ENCODE peak calls at places on chromosome 1, in five cellular contexts. J is ascending aorta, A is WTC11, T is suprapubic skin, Y is cardiac fibroblast. U is an unnamed sample.
A peak's percentile ranks its signal among the peaks of the same experiment; 100 is the strongest.

GRCh38 chr1:10457910-10458309 is 8.1 kb downstream of the CORT start:
- DNase-seq in J (no peak), A (no peak), T (no peak), Y (no peak), U (no peak)

GRCh38 chr1:70401974-70402373 is 9.1 kb upstream of the CTH start:
- DNase-seq in J (no peak), A (no peak), T (no peak), Y (no peak), U (no peak)

GRCh38 chr1:41361495-41362356 is 492 bp downstream of the FOXO6 start:
- DNase-seq in J (no peak), A (peak; percentile 25), T (no peak), Y (no peak), U (no peak)

GRCh38 chr1:32933742-32934322 is 30.8 kb downstream of the RNF19B start:
- DNase-seq in J (no peak), A (no peak), T (no peak), Y (peak; percentile 69), U (no peak)

GRCh38 chr1:27618341-27619067 is 14.6 kb upstream of the AHDC1 start:
- DNase-seq in J (no peak), A (no peak), T (no peak), Y (no peak), U (no peak)

GRCh38 chr1:86542626-86543025 is 4.3 kb upstream of the CLCA4 start:
- DNase-seq in J (no peak), A (no peak), T (no peak), Y (no peak), U (no peak)

GRCh38 chr1:194833111-194833510 is 1646.7 kb upstream of the B3GALT2 start:
- DNase-seq in J (no peak), A (no peak), T (no peak), Y (no peak), U (no peak)

GRCh38 chr1:26789612-26789865 is 1.8 kb downstream of the PIGV start:
- DNase-seq in J (no peak), A (no peak), T (no peak), Y (no peak), U (no peak)

GRCh38 chr1:64469977-64470669 is at the start of gene CACHD1:
- DNase-seq in J (no peak), A (peak; percentile 83), T (peak; percentile 87), Y (peak; percentile 84), U (peak; percentile 90)

GRCh38 chr1:29649375-29650040 is 413.2 kb downstream of the PTPRU start:
- DNase-seq in J (no peak), A (no peak), T (peak; percentile 55), Y (no peak), U (peak; percentile 77)

GRCh38 chr1:59298710-59299346 is 1.9 kb downstream of the FGGY start:
- DNase-seq in J (no peak), A (no peak), T (no peak), Y (no peak), U (no peak)

GRCh38 chr1:89022167-89022959 is at the start of gene GBP3:
- DNase-seq in J (no peak), A (no peak), T (no peak), Y (peak; percentile 77), U (no peak)

GRCh38 chr1:52552236-52552504 is 722 bp downstream of the TUT4 start:
- DNase-seq in J (no peak), A (peak; percentile 28), T (no peak), Y (peak; percentile 73), U (no peak)

GRCh38 chr1:224683981-224684380 is 67.9 kb downstream of the CNIH3 start:
- DNase-seq in J (no peak), A (no peak), T (no peak), Y (no peak), U (no peak)

GRCh38 chr1:42957880-42958487 is 684 bp downstream of the SLC2A1 start:
- DNase-seq in J (no peak), A (peak; percentile 48), T (no peak), Y (peak; percentile 64), U (peak; percentile 87)

GRCh38 chr1:46303872-46304326 is 401 bp downstream of the UQCRH start:
- DNase-seq in J (no peak), A (no peak), T (no peak), Y (no peak), U (no peak)

GRCh38 chr1:59026472-59026948 is 242.7 kb upstream of the JUN start:
- DNase-seq in J (no peak), A (no peak), T (no peak), Y (no peak), U (no peak)

GRCh38 chr1:111275079-111275478 is 15.6 kb upstream of the CHIA start:
- DNase-seq in J (no peak), A (no peak), T (peak; percentile 86), Y (peak; percentile 72), U (no peak)

GRCh38 chr1:230226004-230226800 is 159.2 kb downstream of the GALNT2 start:
- DNase-seq in J (no peak), A (no peak), T (no peak), Y (peak; percentile 26), U (peak; percentile 56)

GRCh38 chr1:41711581-41711980 is 207.1 kb downstream of the HIVEP3 start:
- DNase-seq in J (no peak), A (no peak), T (no peak), Y (no peak), U (no peak)

GRCh38 chr1:164638506-164639202 is 79.7 kb downstream of the PBX1 start:
- DNase-seq in J (no peak), A (no peak), T (no peak), Y (no peak), U (no peak)

GRCh38 chr1:53559854-53560571 is 100.8 kb downstream of the DMRTB1 start:
- DNase-seq in J (no peak), A (peak; percentile 3), T (peak; percentile 56), Y (no peak), U (no peak)

GRCh38 chr1:201436461-201436860 is 14.9 kb upstream of the TNNI1 start:
- DNase-seq in J (no peak), A (peak; percentile 72), T (no peak), Y (peak; percentile 22), U (no peak)

DNA sequence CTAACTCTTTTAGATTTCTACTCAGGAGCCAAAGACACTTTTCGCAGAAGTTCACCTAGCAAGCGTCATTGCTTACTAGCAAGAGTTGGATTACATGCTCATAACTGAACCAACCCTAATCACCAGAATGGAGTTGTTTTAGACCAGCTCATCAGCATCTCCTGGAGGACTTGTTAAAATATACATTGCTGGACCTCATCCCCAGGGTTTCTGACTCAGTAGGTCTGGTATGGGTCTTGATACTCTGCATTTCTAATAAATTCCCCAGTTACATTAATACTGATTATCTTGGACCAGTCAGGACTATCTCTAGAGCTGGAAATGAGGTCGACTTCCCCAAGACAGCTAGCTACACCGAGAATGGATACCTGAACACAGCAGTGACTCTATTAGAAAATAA is 9.7 kb upstream of the PRDX6 start:
- DNase-seq in J (no peak), A (no peak), T (no peak), Y (no peak), U (no peak)
- TF ChIP-seq CTCF in J (no peak), A (no peak), T (no peak), Y (no peak), U (no peak)

DNA sequence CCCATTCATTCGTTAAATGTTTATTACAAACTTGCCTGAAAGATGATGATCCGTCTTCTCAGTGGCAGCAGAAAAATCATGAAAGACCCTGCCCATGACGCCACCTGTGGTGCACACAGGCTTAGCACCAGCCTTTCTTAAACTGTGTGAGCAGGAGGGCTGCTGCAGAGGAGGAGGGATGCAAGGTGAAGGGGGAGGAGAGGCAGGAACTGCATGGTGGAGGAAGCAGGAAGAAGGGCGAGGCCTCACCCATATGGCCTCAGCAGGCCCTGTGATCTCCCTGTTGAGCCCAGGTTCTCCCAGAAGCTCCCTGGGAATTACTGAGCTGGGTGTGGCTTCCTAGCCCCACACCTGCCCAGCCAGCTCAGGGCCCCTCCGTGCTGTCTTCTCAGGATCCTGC is 25.0 kb upstream of the RD3 start:
- DNase-seq in J (no peak), A (peak; percentile 36), T (no peak), Y (no peak), U (no peak)
- TF ChIP-seq CTCF in J (no peak), A (no peak), T (no peak), Y (no peak), U (no peak)

DNA sequence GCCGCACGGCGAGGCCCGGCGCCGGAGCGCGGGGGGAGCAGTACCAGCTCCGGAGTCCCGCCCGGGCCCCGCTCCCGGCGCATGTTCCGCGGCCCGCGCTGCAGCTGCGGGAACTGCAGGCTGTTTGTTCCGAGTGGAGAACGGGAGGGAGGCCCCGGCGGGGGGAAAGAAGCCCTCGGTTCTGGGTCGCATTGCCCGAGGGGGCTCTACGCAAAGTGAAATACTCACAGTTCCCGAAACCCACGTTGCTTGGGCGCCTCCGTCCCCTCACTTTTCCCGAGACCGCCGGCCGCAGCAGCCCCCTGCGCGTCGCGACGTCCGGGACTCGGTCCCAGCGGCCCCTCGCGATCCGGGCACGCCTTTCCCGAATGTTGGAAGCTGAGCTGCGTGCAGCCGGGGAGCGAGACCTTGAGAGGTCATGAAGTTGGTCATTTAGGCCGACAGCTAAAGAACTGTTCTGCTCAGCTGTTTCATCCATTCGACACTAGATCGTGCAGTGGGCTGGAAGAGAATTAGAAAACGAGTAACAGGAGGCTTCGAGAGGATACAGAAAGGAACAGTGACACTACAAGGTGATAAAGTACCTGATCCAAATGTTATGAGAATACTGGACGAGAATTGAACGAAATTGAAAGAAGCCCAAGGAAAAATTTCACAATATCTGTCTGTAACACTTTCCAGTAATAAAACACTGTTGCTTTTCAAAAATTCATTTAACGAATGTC is 596 bp upstream of the LIN9 start:
- DNase-seq in J (no peak), A (peak; percentile 66), T (no peak), Y (peak; percentile 16), U (peak; percentile 86)
- TF ChIP-seq CTCF in J (peak; percentile 4), A (no peak), T (no peak), Y (peak; percentile 29), U (no peak)

DNA sequence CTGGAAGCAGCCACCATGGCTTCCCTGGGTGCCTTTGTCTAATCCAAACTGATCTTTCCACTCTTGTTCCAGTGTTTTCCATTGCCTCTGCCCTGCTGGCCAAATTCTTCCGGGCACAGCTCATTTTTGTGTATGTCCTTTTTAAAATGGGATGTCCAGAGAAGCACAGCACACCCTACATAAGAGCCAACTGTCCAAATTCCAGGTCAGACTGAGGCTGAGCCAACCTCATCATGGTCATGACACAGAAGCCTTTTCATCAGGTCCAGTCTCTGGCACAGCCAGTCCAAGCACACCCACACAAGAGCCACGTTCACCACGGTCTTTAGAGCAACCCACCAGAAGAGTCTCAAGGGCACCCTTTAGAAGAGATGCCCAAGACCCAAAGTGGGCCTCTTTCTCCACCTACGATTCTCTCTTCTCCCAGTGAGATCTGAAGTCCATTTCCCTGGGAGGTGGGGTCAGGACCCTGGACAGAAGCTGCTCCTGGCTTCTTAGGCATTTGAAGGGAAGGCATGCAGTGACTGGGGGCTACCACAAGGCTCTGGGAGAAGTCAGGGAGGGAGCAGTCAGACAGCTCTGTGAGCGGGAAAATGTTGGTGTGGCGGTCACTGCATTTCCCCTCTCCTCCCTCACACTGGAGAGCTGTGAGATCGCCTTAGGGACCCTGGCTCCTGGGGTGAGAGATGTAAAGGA is 53.2 kb downstream of the SYT2 start:
- DNase-seq in J (no peak), A (peak; percentile 85), T (no peak), Y (peak; percentile 48), U (no peak)
- TF ChIP-seq CTCF in J (no peak), A (no peak), T (no peak), Y (no peak), U (no peak)

GRCh38 chr1:152941037-152941700 is 5.8 kb upstream of the SPRR5 start:
- DNase-seq in J (no peak), A (no peak), T (no peak), Y (no peak), U (no peak)
- TF ChIP-seq CTCF in J (no peak), A (no peak), T (no peak), Y (no peak), U (no peak)

U was measured in osteocyte.